ENCODE peak calls at places on chromosomes 3 and 15, in five cellular contexts. J is fibroblast of mammary gland, U is activated T-cell treated with anti-CD3 and anti-CD28 coated beads for 24 hours, T is glutamatergic neuron, M is left colon. D is an unnamed sample.

GRCh38 chr3:23662079-23662617 is 143.6 kb upstream of the UBE2E1 start:
- DNase-seq in J (peak; percentile 58), U (no peak), T (no peak), M (no peak), D (no peak)

GRCh38 chr3:191236635-191237034 is 37.6 kb downstream of the OSTN start:
- DNase-seq in J (peak; percentile 44), U (no peak), T (no peak), M (no peak), D (no peak)

GRCh38 chr15:68283401-68283800 is 5.9 kb downstream of the FEM1B start:
- DNase-seq in J (no peak), U (no peak), T (no peak), M (no peak), D (no peak)

GRCh38 chr3:53259427-53260259 is 3.8 kb upstream of the TKT start:
- DNase-seq in J (peak; percentile 19), U (no peak), T (no peak), M (no peak), D (peak; percentile 68)

GRCh38 chr3:173730391-173730790 is 332.8 kb downstream of the NLGN1 start:
- DNase-seq in J (no peak), U (no peak), T (no peak), M (no peak), D (no peak)

GRCh38 chr3:110344897-110345767 is 726.5 kb upstream of the NECTIN3 start:
- DNase-seq in J (no peak), U (no peak), T (no peak), M (no peak), D (no peak)

GRCh38 chr3:108493862-108494261 is 16.5 kb downstream of the MYH15 start:
- DNase-seq in J (no peak), U (no peak), T (no peak), M (peak; percentile 58), D (peak; percentile 51)

GRCh38 chr3:112605285-112605684 is 35.7 kb downstream of the CCDC80 start:
- DNase-seq in J (peak; percentile 99), U (no peak), T (no peak), M (no peak), D (no peak)

GRCh38 chr3:169966951-169967915 is 626 bp downstream of the SEC62 start:
- DNase-seq in J (peak; percentile 67), U (peak; percentile 33), T (peak; percentile 78), M (no peak), D (peak; percentile 25)

D was measured in SK-MEL-5.